ENCODE peak calls at places on chromosomes 1 and 21, in four cellular contexts. One of them, this sample, is unnamed.

GRCh38 chr1:56728964-56729363 is 83.8 kb downstream of the PRKAA2 start:
- DNase-seq in stimulated activated CD8-positive, alpha-beta memory T cell treated with anti-CD3 and anti-CD28 coated beads, Interleukin-4, amount 100 ng/mL, for 1 hour: no peak
- DNase-seq in heart right ventricle: no peak
- DNase-seq in T-helper 1 cell: no peak
- DNase-seq in this sample: no peak

GRCh38 chr21:45136927-45137611 is 62.7 kb downstream of the ADARB1 start:
- DNase-seq in stimulated activated CD8-positive, alpha-beta memory T cell treated with anti-CD3 and anti-CD28 coated beads, Interleukin-4, amount 100 ng/mL, for 1 hour: peak; percentile 51
- DNase-seq in heart right ventricle: peak; percentile 90
- DNase-seq in T-helper 1 cell: peak; percentile 40
- DNase-seq in this sample: no peak

GRCh38 chr1:228084325-228084724 is 1.8 kb downstream of the ARF1 start:
- DNase-seq in stimulated activated CD8-positive, alpha-beta memory T cell treated with anti-CD3 and anti-CD28 coated beads, Interleukin-4, amount 100 ng/mL, for 1 hour: no peak
- DNase-seq in heart right ventricle: no peak
- DNase-seq in T-helper 1 cell: no peak
- DNase-seq in this sample: no peak

GRCh38 chr1:75986478-75986877 is 54.3 kb upstream of the ASB17 start:
- DNase-seq in stimulated activated CD8-positive, alpha-beta memory T cell treated with anti-CD3 and anti-CD28 coated beads, Interleukin-4, amount 100 ng/mL, for 1 hour: no peak
- DNase-seq in heart right ventricle: no peak
- DNase-seq in T-helper 1 cell: no peak
- DNase-seq in this sample: no peak

GRCh38 chr1:35379317-35380000 is 111.0 kb downstream of the ZMYM4 start:
- DNase-seq in stimulated activated CD8-positive, alpha-beta memory T cell treated with anti-CD3 and anti-CD28 coated beads, Interleukin-4, amount 100 ng/mL, for 1 hour: no peak
- DNase-seq in heart right ventricle: no peak
- DNase-seq in T-helper 1 cell: no peak
- DNase-seq in this sample: no peak

GRCh38 chr1:154880651-154881050 is 10.6 kb upstream of the KCNN3 start:
- DNase-seq in stimulated activated CD8-positive, alpha-beta memory T cell treated with anti-CD3 and anti-CD28 coated beads, Interleukin-4, amount 100 ng/mL, for 1 hour: no peak
- DNase-seq in heart right ventricle: no peak
- DNase-seq in T-helper 1 cell: no peak
- DNase-seq in this sample: peak; percentile 48

GRCh38 chr1:81377406-81377805 is 423.3 kb upstream of the ADGRL2 start:
- DNase-seq in stimulated activated CD8-positive, alpha-beta memory T cell treated with anti-CD3 and anti-CD28 coated beads, Interleukin-4, amount 100 ng/mL, for 1 hour: no peak
- DNase-seq in heart right ventricle: no peak
- DNase-seq in T-helper 1 cell: no peak
- DNase-seq in this sample: no peak

GRCh38 chr21:46159841-46160562 is 4.6 kb upstream of the FTCD start:
- DNase-seq in stimulated activated CD8-positive, alpha-beta memory T cell treated with anti-CD3 and anti-CD28 coated beads, Interleukin-4, amount 100 ng/mL, for 1 hour: no peak
- DNase-seq in heart right ventricle: no peak
- DNase-seq in T-helper 1 cell: no peak
- DNase-seq in this sample: no peak

GRCh38 chr1:27630859-27631491 is 4.0 kb downstream of the FGR start:
- DNase-seq in stimulated activated CD8-positive, alpha-beta memory T cell treated with anti-CD3 and anti-CD28 coated beads, Interleukin-4, amount 100 ng/mL, for 1 hour: no peak
- DNase-seq in heart right ventricle: peak; percentile 56
- DNase-seq in T-helper 1 cell: no peak
- DNase-seq in this sample: no peak

This sample was measured in ascending aorta.